ENCODE peak calls at places on chromosome 13, in seven cellular contexts. One of them, this sample, is unnamed. For H3K27me3, the result is how much of the 10 kb centered on the place peaks cover.

GRCh38 chr13:46119883-46120614 is 15.2 kb upstream of the CPB2 start:
- DNase-seq in tibial nerve: no peak
- DNase-seq in GM06990: no peak
- DNase-seq in cardiac muscle cell: peak
- DNase-seq in astrocyte: peak
- DNase-seq in endodermal cell: peak
- DNase-seq in left ventricle myocardium inferior: no peak
- DNase-seq in this sample: peak

GRCh38 chr13:35527451-35527850 is 51.0 kb upstream of the MAB21L1 start:
- DNase-seq in tibial nerve: no peak
- DNase-seq in left ventricle myocardium inferior: no peak
- DNase-seq in GM06990: no peak
- DNase-seq in astrocyte: no peak
- DNase-seq in cardiac muscle cell: no peak
- DNase-seq in endodermal cell: no peak
- DNase-seq in this sample: no peak

GRCh38 chr13:79090552-79091159 is 315.4 kb downstream of the RBM26 start:
- DNase-seq in astrocyte: no peak
- DNase-seq in GM06990: no peak
- DNase-seq in endodermal cell: no peak
- DNase-seq in left ventricle myocardium inferior: no peak
- DNase-seq in tibial nerve: no peak
- DNase-seq in cardiac muscle cell: no peak
- DNase-seq in this sample: no peak

GRCh38 chr13:67299072-67299635 is 69.0 kb upstream of the PCDH9 start:
- DNase-seq in GM06990: no peak
- DNase-seq in tibial nerve: no peak
- DNase-seq in endodermal cell: no peak
- DNase-seq in astrocyte: peak
- DNase-seq in left ventricle myocardium inferior: no peak
- DNase-seq in cardiac muscle cell: peak
- DNase-seq in this sample: peak

GRCh38 chr13:31209172-31209818 is 9.5 kb downstream of the B3GLCT start:
- DNase-seq in left ventricle myocardium inferior: peak
- DNase-seq in endodermal cell: peak
- DNase-seq in astrocyte: peak
- DNase-seq in GM06990: no peak
- DNase-seq in tibial nerve: peak
- DNase-seq in cardiac muscle cell: peak
- DNase-seq in this sample: peak

GRCh38 chr13:34338102-34338501 is 520.2 kb downstream of the RFC3 start:
- DNase-seq in cardiac muscle cell: no peak
- DNase-seq in GM06990: no peak
- DNase-seq in tibial nerve: no peak
- DNase-seq in astrocyte: no peak
- DNase-seq in endodermal cell: no peak
- DNase-seq in left ventricle myocardium inferior: no peak
- DNase-seq in this sample: no peak

GRCh38 chr13:32165791-32166190 is 134.2 kb downstream of the FRY start:
- DNase-seq in tibial nerve: no peak
- DNase-seq in cardiac muscle cell: no peak
- DNase-seq in left ventricle myocardium inferior: peak
- DNase-seq in astrocyte: no peak
- DNase-seq in GM06990: peak
- DNase-seq in endodermal cell: no peak
- DNase-seq in this sample: no peak

GRCh38 chr13:19713186-19713965 is 69.4 kb downstream of the PSPC1 start:
- DNase-seq in left ventricle myocardium inferior: no peak
- DNase-seq in tibial nerve: no peak
- DNase-seq in endodermal cell: no peak
- DNase-seq in GM06990: peak
- DNase-seq in astrocyte: peak
- DNase-seq in cardiac muscle cell: peak
- DNase-seq in this sample: no peak

GRCh38 chr13:41383400-41383799 is 72.3 kb downstream of the NAA16 start:
- DNase-seq in endodermal cell: no peak
- DNase-seq in tibial nerve: no peak
- DNase-seq in GM06990: no peak
- DNase-seq in astrocyte: no peak
- DNase-seq in cardiac muscle cell: no peak
- DNase-seq in left ventricle myocardium inferior: no peak
- DNase-seq in this sample: no peak

GRCh38 chr13:106104281-106104901 is 431.1 kb downstream of the EFNB2 start:
- DNase-seq in tibial nerve: no peak
- DNase-seq in left ventricle myocardium inferior: no peak
- DNase-seq in GM06990: no peak
- DNase-seq in endodermal cell: no peak
- DNase-seq in astrocyte: peak
- DNase-seq in cardiac muscle cell: peak
- DNase-seq in this sample: peak

GRCh38 chr13:31094331-31095015 is 67.2 kb downstream of the HSPH1 start:
- DNase-seq in GM06990: no peak
- DNase-seq in tibial nerve: no peak
- DNase-seq in cardiac muscle cell: no peak
- DNase-seq in astrocyte: no peak
- DNase-seq in endodermal cell: peak
- DNase-seq in left ventricle myocardium inferior: no peak
- DNase-seq in this sample: no peak

GRCh38 chr13:104310861-104311260 is 1244.6 kb upstream of the SLC10A2 start:
- DNase-seq in cardiac muscle cell: no peak
- DNase-seq in endodermal cell: no peak
- DNase-seq in GM06990: no peak
- DNase-seq in tibial nerve: no peak
- DNase-seq in astrocyte: no peak
- DNase-seq in left ventricle myocardium inferior: no peak
- DNase-seq in this sample: no peak

GRCh38 chr13:31350560-31350959 is 150.8 kb downstream of the B3GLCT start:
- DNase-seq in endodermal cell: no peak
- DNase-seq in GM06990: no peak
- DNase-seq in tibial nerve: no peak
- DNase-seq in left ventricle myocardium inferior: no peak
- DNase-seq in cardiac muscle cell: no peak
- DNase-seq in astrocyte: no peak
- DNase-seq in this sample: no peak

GRCh38 chr13:73230714-73231113 is 171.9 kb downstream of the KLF5 start:
- DNase-seq in endodermal cell: no peak
- DNase-seq in GM06990: no peak
- DNase-seq in left ventricle myocardium inferior: no peak
- DNase-seq in cardiac muscle cell: peak
- DNase-seq in astrocyte: no peak
- DNase-seq in tibial nerve: no peak
- DNase-seq in this sample: no peak

GRCh38 chr13:21501709-21502108 is 42.6 kb upstream of the ZDHHC20 start:
- DNase-seq in astrocyte: no peak
- DNase-seq in cardiac muscle cell: no peak
- DNase-seq in tibial nerve: no peak
- DNase-seq in endodermal cell: peak
- DNase-seq in GM06990: no peak
- DNase-seq in left ventricle myocardium inferior: no peak
- DNase-seq in this sample: no peak

GRCh38 chr13:21638319-21639282 is 32.3 kb upstream of the FGF9 start:
- DNase-seq in endodermal cell: peak
- DNase-seq in cardiac muscle cell: peak
- DNase-seq in tibial nerve: peak
- DNase-seq in astrocyte: no peak
- DNase-seq in left ventricle myocardium inferior: no peak
- DNase-seq in GM06990: no peak
- DNase-seq in this sample: no peak

GRCh38 chr13:71525004-71525403 is 342.0 kb downstream of the DACH1 start:
- DNase-seq in astrocyte: no peak
- DNase-seq in tibial nerve: no peak
- DNase-seq in cardiac muscle cell: no peak
- DNase-seq in left ventricle myocardium inferior: no peak
- DNase-seq in endodermal cell: no peak
- DNase-seq in GM06990: no peak
- DNase-seq in this sample: no peak

GRCh38 chr13:33281951-33282595 is 3.5 kb downstream of the STARD13 start:
- DNase-seq in cardiac muscle cell: no peak
- DNase-seq in endodermal cell: no peak
- DNase-seq in astrocyte: peak
- DNase-seq in left ventricle myocardium inferior: no peak
- DNase-seq in GM06990: no peak
- DNase-seq in tibial nerve: no peak
- DNase-seq in this sample: no peak

GRCh38 chr13:29435125-29435911 is 160.2 kb downstream of the SLC7A1 start:
- DNase-seq in tibial nerve: peak
- DNase-seq in cardiac muscle cell: peak
- DNase-seq in GM06990: no peak
- DNase-seq in left ventricle myocardium inferior: no peak
- DNase-seq in astrocyte: peak
- DNase-seq in endodermal cell: no peak
- DNase-seq in this sample: peak

GRCh38 chr13:98233127-98233526 is 56.1 kb upstream of the RNF113B start:
- DNase-seq in left ventricle myocardium inferior: no peak
- DNase-seq in endodermal cell: no peak
- DNase-seq in GM06990: no peak
- DNase-seq in tibial nerve: no peak
- DNase-seq in cardiac muscle cell: no peak
- DNase-seq in astrocyte: no peak
- DNase-seq in this sample: no peak
- H3K27me3 ChIP-seq in left ventricle myocardium inferior: under half
- H3K27me3 ChIP-seq in endodermal cell: under half
- H3K27me3 ChIP-seq in GM06990: under half
- H3K27me3 ChIP-seq in tibial nerve: under half
- H3K27me3 ChIP-seq in cardiac muscle cell: under half
- H3K27me3 ChIP-seq in astrocyte: under half
- H3K27me3 ChIP-seq in this sample: under half

GRCh38 chr13:112056284-112056727 is 10.6 kb upstream of the SOX1 start:
- DNase-seq in astrocyte: no peak
- DNase-seq in left ventricle myocardium inferior: no peak
- DNase-seq in endodermal cell: peak
- DNase-seq in GM06990: no peak
- DNase-seq in tibial nerve: no peak
- DNase-seq in cardiac muscle cell: no peak
- DNase-seq in this sample: no peak
- H3K27me3 ChIP-seq in astrocyte: half or more
- H3K27me3 ChIP-seq in left ventricle myocardium inferior: half or more
- H3K27me3 ChIP-seq in endodermal cell: half or more
- H3K27me3 ChIP-seq in GM06990: under half
- H3K27me3 ChIP-seq in tibial nerve: half or more
- H3K27me3 ChIP-seq in cardiac muscle cell: half or more
- H3K27me3 ChIP-seq in this sample: half or more

GRCh38 chr13:112965573-112966115 is 3.4 kb upstream of the MCF2L start:
- DNase-seq in left ventricle myocardium inferior: no peak
- DNase-seq in astrocyte: no peak
- DNase-seq in GM06990: no peak
- DNase-seq in cardiac muscle cell: no peak
- DNase-seq in tibial nerve: no peak
- DNase-seq in endodermal cell: no peak
- DNase-seq in this sample: no peak
- H3K27me3 ChIP-seq in left ventricle myocardium inferior: under half
- H3K27me3 ChIP-seq in astrocyte: under half
- H3K27me3 ChIP-seq in GM06990: under half
- H3K27me3 ChIP-seq in cardiac muscle cell: under half
- H3K27me3 ChIP-seq in tibial nerve: half or more
- H3K27me3 ChIP-seq in endodermal cell: under half
- H3K27me3 ChIP-seq in this sample: under half

DNA sequence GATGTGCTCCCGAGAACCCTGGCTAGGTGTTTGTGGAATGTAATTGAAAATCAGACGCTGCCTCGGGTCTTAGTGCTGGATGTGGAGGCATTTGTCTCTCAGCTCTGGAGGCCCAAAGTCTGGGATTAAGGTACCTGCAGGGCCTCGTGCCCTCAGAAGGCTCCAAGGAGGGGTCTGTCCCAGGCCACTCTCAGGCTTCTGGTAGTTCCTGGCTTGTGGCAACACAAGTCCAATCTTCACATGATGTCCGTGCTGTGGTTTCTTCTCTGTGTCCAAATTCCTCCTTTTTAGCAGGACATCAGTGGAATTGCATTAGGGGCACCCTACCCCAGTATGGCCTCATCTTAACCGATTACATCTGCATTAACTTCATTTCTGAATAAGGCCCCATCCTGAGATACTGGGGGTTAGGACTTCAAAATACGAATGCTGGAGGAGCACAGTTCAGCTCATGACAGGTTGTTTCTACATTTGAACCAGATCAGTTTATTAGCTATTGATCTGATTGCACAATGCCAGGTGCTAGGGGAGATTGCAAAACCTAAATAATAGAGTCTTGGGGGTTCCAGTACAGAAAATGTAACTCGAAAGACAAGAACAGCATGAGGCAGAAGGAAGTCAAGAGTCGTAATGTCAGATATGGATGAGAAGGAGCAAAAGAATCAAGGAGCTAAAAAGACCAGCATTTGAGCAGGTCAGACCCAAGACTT is 3.9 kb downstream of the ARHGEF7 start:
- DNase-seq in GM06990: no peak
- DNase-seq in left ventricle myocardium inferior: no peak
- DNase-seq in cardiac muscle cell: no peak
- DNase-seq in astrocyte: no peak
- DNase-seq in tibial nerve: no peak
- DNase-seq in endodermal cell: no peak
- DNase-seq in this sample: no peak
- H3K27me3 ChIP-seq in GM06990: under half
- H3K27me3 ChIP-seq in left ventricle myocardium inferior: under half
- H3K27me3 ChIP-seq in cardiac muscle cell: half or more
- H3K27me3 ChIP-seq in astrocyte: under half
- H3K27me3 ChIP-seq in tibial nerve: under half
- H3K27me3 ChIP-seq in endodermal cell: under half
- H3K27me3 ChIP-seq in this sample: under half

GRCh38 chr13:94703271-94703670 is 9.1 kb downstream of the SOX21 start:
- DNase-seq in cardiac muscle cell: no peak
- DNase-seq in endodermal cell: peak
- DNase-seq in tibial nerve: no peak
- DNase-seq in left ventricle myocardium inferior: no peak
- DNase-seq in astrocyte: no peak
- DNase-seq in GM06990: no peak
- DNase-seq in this sample: no peak
- H3K27me3 ChIP-seq in cardiac muscle cell: half or more
- H3K27me3 ChIP-seq in endodermal cell: half or more
- H3K27me3 ChIP-seq in tibial nerve: half or more
- H3K27me3 ChIP-seq in left ventricle myocardium inferior: half or more
- H3K27me3 ChIP-seq in astrocyte: half or more
- H3K27me3 ChIP-seq in GM06990: under half
- H3K27me3 ChIP-seq in this sample: half or more